ENCODE peak calls at places on chromosomes 3 and 15, in four cellular contexts. T is lower leg skin, N is HCT116, X is fibroblast of the aortic adventitia. Y is an unnamed sample.

GRCh38 chr3:71579934-71580318 is 3.6 kb downstream of the FOXP1 start:
- DNase-seq in T (no peak), N (no peak), X (peak), Y (peak)

GRCh38 chr3:46542344-46542743 is 23.8 kb downstream of the LRRC2 start:
- DNase-seq in T (peak), X (peak), N (no peak), Y (no peak)

GRCh38 chr15:90154861-90155626 is 46.1 kb upstream of the SEMA4B start:
- DNase-seq in N (no peak), T (no peak), X (peak), Y (peak)

GRCh38 chr3:141894524-141895176 is 18.2 kb downstream of the ATP1B3 start:
- DNase-seq in T (no peak), X (peak), N (peak), Y (peak)

GRCh38 chr3:149170672-149171071 is 41.2 kb downstream of the HPS3 start:
- DNase-seq in X (no peak), N (no peak), T (no peak), Y (no peak)

GRCh38 chr15:53976844-53977392 is 1.3 kb upstream of the UNC13C start:
- DNase-seq in T (no peak), N (no peak), X (no peak), Y (no peak)

GRCh38 chr3:12916159-12916558 is 74.8 kb upstream of the RPL32 start:
- DNase-seq in T (no peak), X (no peak), N (no peak), Y (no peak)

GRCh38 chr15:89647191-89647851 is 7.9 kb downstream of the KIF7 start:
- DNase-seq in X (peak), T (peak), N (peak), Y (peak)

GRCh38 chr3:99895706-99896441 is 78.2 kb downstream of the CMSS1 start:
- DNase-seq in N (peak), X (peak), T (no peak), Y (peak)

DNA sequence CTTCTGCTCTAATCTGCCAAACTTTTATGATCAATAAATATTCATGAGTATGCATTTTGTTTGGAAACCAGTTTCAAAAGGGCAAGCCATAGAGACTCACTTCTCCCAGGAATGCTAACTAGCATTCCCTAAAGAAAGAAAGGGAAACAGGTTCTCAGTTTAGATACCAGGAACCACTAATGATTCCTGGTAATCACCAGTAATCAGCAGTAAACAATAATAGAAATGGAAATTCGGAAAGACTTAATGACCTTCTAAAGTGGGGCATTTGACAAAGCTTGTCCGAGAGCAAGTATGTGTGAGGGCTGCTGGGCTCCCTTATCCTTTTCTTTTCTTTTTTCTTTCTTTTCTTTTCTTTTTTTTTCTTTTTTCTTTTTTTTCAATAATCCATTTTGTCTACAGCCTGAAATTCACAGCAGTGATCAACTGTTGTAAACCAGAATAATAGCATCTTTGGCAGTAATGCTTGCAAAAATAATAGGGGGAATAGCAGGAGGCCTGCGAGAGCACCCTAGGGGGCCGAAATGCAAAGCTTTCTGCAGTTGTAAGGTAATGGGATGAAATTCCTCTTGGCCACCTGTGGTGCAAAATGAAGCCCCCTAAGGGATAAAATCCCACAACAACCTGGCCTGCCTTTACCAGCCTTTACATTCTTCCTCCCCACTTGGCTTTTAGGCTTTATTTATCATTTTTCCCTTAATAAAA is 253.2 kb downstream of the ZPLD1 start:
- DNase-seq in X (no peak), N (no peak), T (no peak), Y (no peak)
- H3K4me3 ChIP-seq in X (no peak), N (no peak), T (no peak), Y (no peak)

DNA sequence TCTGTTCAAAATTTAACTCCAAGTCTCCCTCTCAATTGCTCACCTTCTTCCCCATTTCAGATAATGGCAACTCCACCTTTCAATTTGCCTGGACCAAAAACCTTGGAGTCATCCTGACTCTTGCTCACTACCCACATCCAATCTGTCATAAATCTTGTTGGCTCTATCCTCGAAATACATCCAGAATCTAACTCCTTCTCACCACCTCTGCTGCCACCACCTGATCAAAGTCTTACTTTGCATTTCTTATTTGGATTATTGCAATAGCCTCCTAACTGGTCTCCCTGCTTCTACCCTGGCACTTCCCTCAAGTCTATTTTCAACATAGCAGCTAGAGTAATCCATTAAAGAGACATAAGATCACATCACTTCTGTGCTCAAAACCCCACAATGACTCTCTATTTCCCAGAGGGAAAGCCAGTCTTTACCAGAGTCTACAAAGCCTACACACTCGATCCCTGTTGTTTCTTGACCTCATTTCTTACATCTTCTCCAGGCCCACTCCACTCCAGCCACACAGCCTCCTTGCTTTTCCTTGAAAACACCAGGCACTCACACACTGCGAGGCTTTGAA is 86.6 kb downstream of the GPR156 start:
- DNase-seq in T (no peak), N (peak), X (peak), Y (peak)
- TF ChIP-seq CTCF in T (no peak), N (peak), X (peak), Y (peak)

GRCh38 chr3:57068437-57069089 is 8.1 kb downstream of the SPATA12 start:
- DNase-seq in X (peak), N (peak), T (peak), Y (peak)
- H3K4me3 ChIP-seq in X (peak), N (peak), T (no peak), Y (no peak)

DNA sequence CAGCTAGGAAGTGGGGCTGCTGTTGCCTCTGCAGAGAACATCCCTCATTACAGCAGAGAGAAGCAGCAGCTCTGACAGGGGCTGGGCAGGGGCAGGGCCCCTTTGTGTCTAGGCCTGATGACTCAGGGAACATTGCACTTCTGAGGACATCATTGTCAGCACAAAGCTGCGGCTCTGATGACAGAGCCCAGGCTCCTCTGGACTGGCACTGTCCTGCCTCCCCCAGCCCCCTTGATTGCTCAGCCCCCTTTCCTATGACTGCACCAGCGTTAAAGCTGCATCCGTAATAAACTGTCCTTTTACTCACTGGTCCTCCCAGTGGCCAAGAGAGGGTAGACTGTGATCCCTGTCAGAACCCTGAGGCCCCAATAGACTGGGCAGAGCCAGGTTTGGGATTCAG is 18.3 kb downstream of the TRH start:
- DNase-seq in T (no peak), X (no peak), N (no peak), Y (peak)
- TF ChIP-seq CTCF in T (no peak), X (peak), N (peak), Y (peak)

GRCh38 chr3:112646623-112647022 is 5.7 kb upstream of the CCDC80 start:
- DNase-seq in N (no peak), T (no peak), X (no peak), Y (no peak)
- H3K4me3 ChIP-seq in N (no peak), T (no peak), X (no peak), Y (no peak)

DNA sequence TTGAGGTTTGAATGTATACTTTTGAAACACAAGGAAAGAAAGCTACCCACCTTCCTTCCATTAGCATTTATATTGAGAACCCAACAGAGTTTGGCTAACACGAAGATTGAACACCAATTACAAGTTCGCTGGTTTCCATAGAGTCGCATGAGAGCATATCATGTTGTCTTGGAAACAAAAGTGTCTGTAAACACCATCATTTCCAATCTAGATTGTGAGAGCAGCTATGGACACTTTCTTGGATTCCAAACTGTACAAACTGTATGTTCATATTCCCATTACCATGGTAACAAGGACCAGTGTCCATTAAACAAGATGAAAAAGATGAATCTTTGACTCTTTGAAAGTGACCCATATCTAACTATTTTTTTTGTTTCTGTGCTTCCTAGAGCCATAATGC is 529.9 kb upstream of the ROBO1 start:
- DNase-seq in T (no peak), N (no peak), X (no peak), Y (no peak)
- TF ChIP-seq CTCF in T (no peak), N (no peak), X (no peak), Y (no peak)

GRCh38 chr3:17973559-17973906 is 231.1 kb upstream of the TBC1D5 start:
- DNase-seq in T (no peak), N (no peak), X (no peak), Y (no peak)
- H3K4me3 ChIP-seq in T (no peak), N (no peak), X (no peak), Y (no peak)

GRCh38 chr15:77904901-77905300 is 172.6 kb downstream of the TBC1D2B start:
- DNase-seq in X (no peak), T (no peak), N (no peak), Y (no peak)

GRCh38 chr15:77905301-77905920 is 172.1 kb downstream of the TBC1D2B start:
- DNase-seq in T (peak), X (no peak), N (no peak), Y (no peak)

GRCh38 chr15:77909131-77909940 is 168.2 kb downstream of the TBC1D2B start:
- DNase-seq in X (no peak), T (peak), N (no peak), Y (no peak)

GRCh38 chr15:77904436-77904821 is 173.1 kb downstream of the TBC1D2B start:
- DNase-seq in N (no peak), X (no peak), T (no peak), Y (no peak)

GRCh38 chr15:77907824-77908751 is 169.4 kb downstream of the TBC1D2B start:
- DNase-seq in N (peak), T (peak), X (no peak), Y (peak)
- TF ChIP-seq CTCF in N (peak), T (no peak), X (no peak), Y (peak)